ENCODE peak calls at places on chromosome 16, in seven cellular contexts. G is tibial nerve, S is fibroblast of lung, V is breast epithelium, W is upper lobe of right lung, F is tibial artery, O is IMR-90. T is an unnamed sample.

GRCh38 chr16:24906199-24906808 is 60.5 kb downstream of the SLC5A11 start:
- DNase-seq in G (no peak), S (peak), V (no peak), W (no peak), F (no peak), O (peak), T (no peak)

GRCh38 chr16:19410435-19411153 is 7.1 kb upstream of the TMC5 start:
- DNase-seq in G (no peak), S (no peak), V (no peak), W (peak), F (peak), O (no peak), T (peak)

GRCh38 chr16:49529646-49530045 is 156.0 kb downstream of the C16orf78 start:
- DNase-seq in G (no peak), S (no peak), V (no peak), W (no peak), F (no peak), O (no peak), T (no peak)

GRCh38 chr16:80051040-80051439 is 450.5 kb upstream of the MAF start:
- DNase-seq in G (no peak), S (no peak), V (no peak), W (no peak), F (no peak), O (no peak), T (no peak)

GRCh38 chr16:47323241-47323640 is 137.6 kb downstream of the ITFG1 start:
- DNase-seq in G (no peak), S (no peak), V (no peak), W (no peak), F (no peak), O (no peak), T (no peak)

GRCh38 chr16:30054959-30055553 is 10.5 kb upstream of the ALDOA start:
- DNase-seq in G (no peak), S (no peak), V (no peak), W (peak), F (no peak), O (no peak), T (peak)

GRCh38 chr16:68509381-68509780 is 29.7 kb upstream of the ZFP90 start:
- DNase-seq in G (no peak), S (no peak), V (no peak), W (no peak), F (no peak), O (no peak), T (no peak)

GRCh38 chr16:58236231-58236690 is 38.4 kb upstream of the CSNK2A2 start:
- DNase-seq in G (peak), S (peak), V (peak), W (peak), F (peak), O (peak), T (peak)

GRCh38 chr16:1281517-1281916 is 25.6 kb downstream of the TPSD1 start:
- DNase-seq in G (no peak), S (no peak), V (no peak), W (no peak), F (no peak), O (no peak), T (no peak)

GRCh38 chr16:56849690-56850680 is 15.0 kb upstream of the SLC12A3 start:
- DNase-seq in G (no peak), S (peak), V (no peak), W (peak), F (no peak), O (peak), T (no peak)

GRCh38 chr16:56848955-56849689 is 15.9 kb upstream of the SLC12A3 start:
- DNase-seq in G (no peak), S (peak), V (no peak), W (peak), F (no peak), O (peak), T (no peak)

GRCh38 chr16:56844056-56844455 is 21.0 kb upstream of the SLC12A3 start:
- DNase-seq in G (no peak), S (no peak), V (no peak), W (no peak), F (no peak), O (no peak), T (no peak)

GRCh38 chr16:56848056-56848936 is 16.7 kb upstream of the SLC12A3 start:
- DNase-seq in G (no peak), S (peak), V (no peak), W (peak), F (no peak), O (peak), T (no peak)

GRCh38 chr16:56847173-56847948 is 17.6 kb upstream of the SLC12A3 start:
- DNase-seq in G (no peak), S (peak), V (no peak), W (no peak), F (no peak), O (no peak), T (no peak)
- H3K27ac ChIP-seq in G (peak), S (no peak), V (peak), W (peak), F (peak), O (no peak), T (no peak)

GRCh38 chr16:89519881-89520280 is 11.7 kb downstream of the SPG7 start:
- DNase-seq in G (no peak), S (no peak), V (no peak), W (no peak), F (no peak), O (no peak), T (no peak)
- H3K27ac ChIP-seq in G (no peak), S (no peak), V (no peak), W (no peak), F (no peak), O (no peak), T (no peak)

GRCh38 chr16:21279501-21279900 is 1.4 kb upstream of the CRYM start:
- DNase-seq in G (no peak), S (peak), V (no peak), W (no peak), F (no peak), O (no peak), T (no peak)

GRCh38 chr16:21277927-21278706 is at the start of gene CRYM:
- DNase-seq in G (no peak), S (no peak), V (peak), W (peak), F (peak), O (no peak), T (peak)

GRCh38 chr16:21284414-21284813 is 6.3 kb upstream of the CRYM start:
- DNase-seq in G (no peak), S (no peak), V (no peak), W (no peak), F (no peak), O (no peak), T (no peak)

GRCh38 chr16:21281698-21282389 is 3.8 kb upstream of the CRYM start:
- DNase-seq in G (no peak), S (no peak), V (no peak), W (no peak), F (no peak), O (no peak), T (no peak)

GRCh38 chr16:21283521-21284289 is 5.6 kb upstream of the CRYM start:
- DNase-seq in G (no peak), S (peak), V (no peak), W (peak), F (peak), O (peak), T (peak)
- H3K27ac ChIP-seq in G (no peak), S (no peak), V (no peak), W (no peak), F (peak), O (no peak), T (no peak)

DNA sequence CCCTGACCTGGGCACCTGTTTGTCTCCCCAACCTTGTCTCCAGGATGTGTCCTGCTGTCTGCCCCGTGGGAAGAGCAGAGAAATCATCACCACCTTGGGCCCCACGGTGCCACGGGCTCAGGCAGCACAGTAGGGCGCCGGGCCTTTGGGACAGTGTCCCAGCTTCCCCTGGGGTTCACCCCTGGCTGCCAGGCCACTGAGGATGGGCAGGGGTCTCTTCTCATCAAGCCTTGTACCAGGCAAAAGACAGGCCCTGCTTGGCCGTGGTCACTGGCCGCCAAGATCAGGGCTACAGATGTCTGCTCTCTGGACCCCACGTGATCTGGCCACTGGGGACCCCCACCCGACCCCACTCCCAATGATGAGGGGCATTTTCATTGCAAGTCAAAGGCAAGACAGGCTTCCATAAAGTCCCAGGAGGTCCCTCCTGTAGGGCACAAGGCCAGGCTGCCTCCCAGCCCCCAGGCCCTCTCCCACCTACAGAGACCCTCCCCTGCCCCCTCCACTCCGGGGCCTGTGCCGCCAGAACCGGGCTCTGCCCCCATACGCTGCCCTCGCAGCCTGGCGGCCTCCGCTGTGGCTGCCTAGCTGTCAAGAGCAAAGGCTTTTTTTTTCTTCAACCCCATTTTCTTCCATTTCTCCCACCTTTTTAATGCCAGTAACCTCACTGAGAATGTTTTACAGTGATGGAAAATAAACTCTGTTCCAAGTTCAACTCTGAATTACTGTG is 14.5 kb downstream of the DNAAF8 start:
- DNase-seq in G (no peak), S (no peak), V (no peak), W (no peak), F (no peak), O (no peak), T (no peak)
- H3K27ac ChIP-seq in G (no peak), S (no peak), V (no peak), W (no peak), F (no peak), O (no peak), T (no peak)

GRCh38 chr16:3717235-3718018 is at the start of gene TRAP1:
- DNase-seq in G (peak), S (peak), V (peak), W (peak), F (peak), O (peak), T (peak)

GRCh38 chr16:3715430-3715829 is 1.9 kb downstream of the TRAP1 start:
- DNase-seq in G (no peak), S (no peak), V (no peak), W (no peak), F (no peak), O (no peak), T (no peak)

GRCh38 chr16:3712830-3713476 is 4.4 kb downstream of the TRAP1 start:
- DNase-seq in G (no peak), S (no peak), V (no peak), W (no peak), F (no peak), O (no peak), T (no peak)

GRCh38 chr16:3716831-3717234 is 491 bp downstream of the TRAP1 start:
- DNase-seq in G (no peak), S (peak), V (no peak), W (no peak), F (no peak), O (no peak), T (no peak)

GRCh38 chr16:3713587-3714242 is 3.6 kb downstream of the TRAP1 start:
- DNase-seq in G (no peak), S (no peak), V (no peak), W (no peak), F (no peak), O (no peak), T (no peak)
- H3K27ac ChIP-seq in G (no peak), S (no peak), V (no peak), W (no peak), F (no peak), O (no peak), T (peak)

GRCh38 chr16:85490407-85490806 is 122.7 kb upstream of the GSE1 start:
- DNase-seq in G (no peak), S (no peak), V (no peak), W (no peak), F (no peak), O (no peak), T (no peak)

GRCh38 chr16:85492617-85492957 is 120.5 kb upstream of the GSE1 start:
- DNase-seq in G (no peak), S (no peak), V (no peak), W (no peak), F (no peak), O (no peak), T (no peak)

GRCh38 chr16:85488414-85488813 is 124.7 kb upstream of the GSE1 start:
- DNase-seq in G (no peak), S (no peak), V (no peak), W (no peak), F (no peak), O (no peak), T (no peak)

GRCh38 chr16:85491798-85492616 is 121.1 kb upstream of the GSE1 start:
- DNase-seq in G (no peak), S (peak), V (peak), W (peak), F (peak), O (no peak), T (peak)

GRCh38 chr16:85490971-85491771 is 122.0 kb upstream of the GSE1 start:
- DNase-seq in G (no peak), S (no peak), V (no peak), W (no peak), F (no peak), O (no peak), T (no peak)
- H3K27ac ChIP-seq in G (no peak), S (no peak), V (peak), W (peak), F (peak), O (no peak), T (peak)

GRCh38 chr16:27687605-27688004 is 137.7 kb downstream of the KATNIP start:
- DNase-seq in G (no peak), S (no peak), V (no peak), W (no peak), F (no peak), O (no peak), T (no peak)
- H3K27ac ChIP-seq in G (no peak), S (no peak), V (no peak), W (no peak), F (no peak), O (no peak), T (no peak)

DNA sequence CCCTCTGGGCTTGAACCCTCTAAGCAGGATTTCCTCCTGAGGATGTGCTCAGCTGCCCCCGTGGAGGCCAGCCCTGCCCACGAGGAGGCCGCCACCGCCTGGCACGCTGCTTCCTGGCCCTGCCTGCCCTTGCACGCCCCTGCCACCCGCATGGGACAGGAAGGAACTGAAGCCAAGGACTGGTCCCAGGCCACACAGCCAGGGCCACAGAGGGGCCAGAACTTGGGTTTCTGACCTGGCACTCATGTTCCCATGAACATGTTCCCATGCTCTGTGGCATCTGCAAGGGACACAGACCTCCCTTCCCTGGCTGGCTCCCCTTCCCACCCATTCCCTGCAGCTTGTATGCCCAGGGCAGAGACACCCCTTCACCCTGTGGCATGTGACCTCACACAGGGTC is 24.1 kb upstream of the MTSS2 start:
- DNase-seq in G (no peak), S (no peak), V (no peak), W (no peak), F (no peak), O (no peak), T (no peak)
- H3K27ac ChIP-seq in G (peak), S (no peak), V (peak), W (peak), F (peak), O (no peak), T (no peak)

GRCh38 chr16:54177857-54178490 is 108.6 kb downstream of the IRX3 start:
- DNase-seq in G (no peak), S (no peak), V (no peak), W (no peak), F (no peak), O (no peak), T (no peak)
- H3K27ac ChIP-seq in G (no peak), S (no peak), V (peak), W (no peak), F (no peak), O (no peak), T (no peak)

T was measured in prostate gland.